ENCODE peak calls at places on chromosomes 16 and 17, in seven cellular contexts. I is SK-N-SH, N is mesothelial cell of epicardium, G is astrocyte of the spinal cord, A is adrenal gland, D is endodermal cell, P is body of pancreas. F is an unnamed sample.

GRCh38 chr16:11546522-11547485 is 39.9 kb downstream of the LITAF start:
- DNase-seq in P (no peak), G (peak), A (no peak), I (no peak), D (no peak), N (no peak), F (no peak)

GRCh38 chr16:27226476-27226875 is 23.1 kb downstream of the KDM8 start:
- DNase-seq in D (no peak), N (no peak), A (no peak), I (no peak), P (peak), G (no peak), F (no peak)

GRCh38 chr17:28367641-28368305 is 2.3 kb downstream of the VTN start:
- DNase-seq in N (no peak), P (no peak), G (no peak), D (no peak), I (no peak), A (no peak), F (no peak)

GRCh38 chr16:25051446-25052160 is 36.4 kb upstream of the ARHGAP17 start:
- DNase-seq in G (peak), I (no peak), N (no peak), A (no peak), P (no peak), D (peak), F (no peak)

GRCh38 chr17:44911133-44912001 is 3.9 kb downstream of the GFAP start:
- DNase-seq in D (peak), P (peak), A (peak), N (no peak), I (peak), G (peak), F (no peak)

GRCh38 chr16:86387461-86388440 is 122.6 kb upstream of the FOXF1 start:
- DNase-seq in D (no peak), I (no peak), A (no peak), P (no peak), G (peak), N (no peak), F (no peak)

GRCh38 chr17:31394544-31394943 is 3.1 kb downstream of the RAB11FIP4 start:
- DNase-seq in P (peak), A (peak), D (peak), G (peak), I (no peak), N (peak), F (peak)

GRCh38 chr17:48871551-48872351 is 20.8 kb upstream of the ATP5MC1 start:
- DNase-seq in G (no peak), P (peak), D (peak), N (no peak), A (peak), I (no peak), F (no peak)

GRCh38 chr17:46028969-46029565 is 30.0 kb downstream of the STH start:
- DNase-seq in P (no peak), I (no peak), A (no peak), G (no peak), D (no peak), N (no peak), F (no peak)

GRCh38 chr16:16877061-16877460 is 498.1 kb downstream of the NPIPA7 start:
- DNase-seq in G (no peak), N (no peak), D (no peak), I (no peak), A (no peak), P (no peak), F (no peak)

GRCh38 chr17:12618557-12618956 is 47.1 kb upstream of the MYOCD start:
- DNase-seq in I (no peak), N (no peak), D (no peak), P (no peak), A (no peak), G (peak), F (no peak)

GRCh38 chr17:11779906-11780305 is 181.6 kb downstream of the DNAH9 start:
- DNase-seq in N (no peak), P (no peak), I (no peak), A (no peak), G (no peak), D (no peak), F (no peak)

GRCh38 chr16:11256657-11257130 is 690 bp upstream of the SOCS1 start:
- DNase-seq in A (peak), N (no peak), P (peak), G (peak), I (peak), D (peak), F (no peak)

GRCh38 chr16:24721830-24722238 is 7.6 kb upstream of the TNRC6A start:
- DNase-seq in A (no peak), G (no peak), P (no peak), N (no peak), D (no peak), I (no peak), F (no peak)

GRCh38 chr17:75039238-75039637 is 7.5 kb downstream of the ATP5PD start:
- DNase-seq in P (no peak), A (no peak), N (no peak), G (no peak), D (no peak), I (no peak), F (no peak)

GRCh38 chr16:9268446-9268845 is 177.0 kb downstream of the HAPSTR1 start:
- DNase-seq in D (no peak), I (no peak), P (no peak), G (no peak), A (no peak), N (no peak), F (no peak)

GRCh38 chr16:28924399-28924761 is 658 bp downstream of the RABEP2 start:
- DNase-seq in I (no peak), G (no peak), N (no peak), A (no peak), D (no peak), P (no peak), F (no peak)

GRCh38 chr16:68668266-68668665 is 23.2 kb downstream of the CDH3 start:
- DNase-seq in G (no peak), I (no peak), P (no peak), A (no peak), D (no peak), N (no peak), F (no peak)

GRCh38 chr17:81959362-81960129 is 1.4 kb downstream of the NOTUM start:
- DNase-seq in G (no peak), N (peak), D (peak), A (peak), P (peak), I (peak), F (no peak)
- TF ChIP-seq CTCF in G (peak), N (peak), D (peak), A (no peak), P (peak), I (peak), F (peak)

GRCh38 chr17:40095944-40096791 is 4.2 kb downstream of the NR1D1 start:
- DNase-seq in N (no peak), A (peak), D (no peak), I (no peak), P (peak), G (no peak), F (no peak)
- TF ChIP-seq CTCF in N (no peak), A (no peak), D (no peak), I (no peak), P (no peak), G (no peak), F (no peak)

DNA sequence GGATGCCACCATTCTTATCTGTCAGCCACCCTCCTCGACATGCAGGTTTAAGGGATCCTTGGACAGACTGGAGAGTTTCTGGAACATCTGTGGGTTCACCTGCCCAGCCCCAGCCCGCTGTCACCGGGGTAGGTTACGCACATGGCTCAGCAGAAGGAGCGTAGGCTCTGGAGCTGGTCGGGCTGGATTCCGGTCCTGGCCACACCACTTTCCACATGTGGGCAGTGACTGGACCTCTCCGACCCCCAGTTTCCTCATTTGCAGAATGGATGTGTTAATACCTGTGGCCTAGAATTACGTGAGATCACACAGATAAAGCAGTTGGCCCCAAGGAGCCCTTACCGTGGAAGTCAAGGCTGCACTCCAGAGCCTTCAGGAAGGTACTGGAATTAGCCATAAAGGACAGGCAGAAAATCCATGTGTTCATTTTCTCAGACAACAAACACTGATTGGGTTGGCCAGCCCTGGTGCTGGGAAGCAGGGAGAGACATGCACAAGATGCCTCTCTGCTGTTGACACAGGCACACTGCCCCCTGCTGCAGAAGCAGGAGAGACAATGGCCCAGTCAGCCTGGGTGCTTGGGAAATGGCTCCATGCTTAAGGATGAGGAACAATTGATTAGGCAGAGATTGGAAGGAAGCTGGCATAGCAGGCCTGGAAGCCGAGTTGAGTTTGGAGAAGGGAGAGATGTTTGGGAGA is 58.8 kb downstream of the SF3B3 start:
- DNase-seq in A (no peak), D (peak), N (no peak), I (no peak), P (no peak), G (no peak), F (peak)
- TF ChIP-seq CTCF in A (no peak), D (peak), N (no peak), I (peak), P (no peak), G (peak), F (peak)

GRCh38 chr16:50539822-50540710 is 8.1 kb upstream of the NKD1 start:
- DNase-seq in P (no peak), D (peak), A (no peak), G (no peak), N (no peak), I (no peak), F (no peak)
- TF ChIP-seq CTCF in P (no peak), D (peak), A (no peak), G (no peak), N (no peak), I (no peak), F (no peak)

DNA sequence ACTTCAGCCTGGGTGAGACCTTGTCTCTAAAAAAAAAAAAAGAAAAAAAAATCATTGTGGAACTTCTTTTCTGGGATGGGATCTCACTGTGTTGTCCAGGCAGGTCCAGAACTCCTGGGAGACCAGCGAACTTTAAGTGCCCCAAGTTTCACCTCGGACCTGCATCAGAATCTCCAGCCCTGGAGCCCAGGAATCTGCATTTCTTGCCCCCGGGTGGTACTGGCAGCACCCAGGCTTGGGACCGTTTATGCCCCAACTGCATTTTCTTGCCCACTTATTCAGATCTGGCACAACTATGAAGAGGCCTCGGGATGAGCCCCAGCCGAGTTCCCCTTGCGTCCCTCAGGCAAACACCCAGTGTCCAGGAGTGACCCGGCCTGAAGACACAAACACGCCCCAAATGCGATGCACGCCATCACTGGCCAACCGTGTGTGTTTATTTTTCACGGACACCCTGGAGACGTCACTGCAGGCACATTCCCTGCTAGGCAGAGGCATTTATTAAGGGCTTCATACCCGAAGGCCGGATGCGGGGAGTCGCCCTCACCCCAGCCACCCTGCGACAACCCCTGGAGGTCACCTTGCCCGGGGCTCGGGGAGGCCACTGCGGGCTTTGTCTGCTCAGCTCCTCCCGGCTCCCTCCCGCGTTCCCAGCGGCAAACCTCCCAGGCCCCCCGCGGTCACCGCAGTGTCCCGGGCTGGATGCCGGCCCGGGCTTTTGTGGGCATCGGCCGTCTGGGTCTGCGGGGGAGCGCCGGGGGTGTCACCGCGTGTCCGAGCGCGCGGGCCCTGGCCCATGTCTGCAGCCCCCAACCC is 684 bp upstream of the SPIRE2 start:
- DNase-seq in N (no peak), P (peak), G (peak), D (peak), I (peak), A (peak), F (peak)
- TF ChIP-seq CTCF in N (no peak), P (no peak), G (no peak), D (no peak), I (no peak), A (no peak), F (no peak)

DNA sequence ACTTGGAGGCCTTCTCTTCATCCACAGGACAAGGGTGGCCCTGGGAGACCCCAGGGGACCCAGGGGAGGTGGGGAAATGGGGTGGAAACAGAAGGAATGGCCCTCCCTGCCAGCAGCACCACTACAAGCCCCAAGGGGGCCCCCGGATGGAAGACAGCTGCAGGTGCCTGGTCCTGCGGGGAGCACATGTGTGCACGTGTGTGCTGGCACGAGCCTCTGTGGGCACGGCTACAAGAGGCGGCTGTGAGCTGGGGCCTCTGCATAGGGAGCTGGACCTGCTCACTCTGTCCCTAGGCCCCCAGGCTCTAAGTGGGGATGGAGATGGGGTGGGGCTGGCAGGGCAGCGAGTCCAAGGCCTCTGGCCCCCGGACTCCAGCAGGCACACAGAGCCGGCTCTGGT is 13.2 kb upstream of the AATK start:
- DNase-seq in P (no peak), D (no peak), I (no peak), N (no peak), A (no peak), G (no peak), F (no peak)
- TF ChIP-seq CTCF in P (no peak), D (no peak), I (no peak), N (no peak), A (no peak), G (no peak), F (no peak)

DNA sequence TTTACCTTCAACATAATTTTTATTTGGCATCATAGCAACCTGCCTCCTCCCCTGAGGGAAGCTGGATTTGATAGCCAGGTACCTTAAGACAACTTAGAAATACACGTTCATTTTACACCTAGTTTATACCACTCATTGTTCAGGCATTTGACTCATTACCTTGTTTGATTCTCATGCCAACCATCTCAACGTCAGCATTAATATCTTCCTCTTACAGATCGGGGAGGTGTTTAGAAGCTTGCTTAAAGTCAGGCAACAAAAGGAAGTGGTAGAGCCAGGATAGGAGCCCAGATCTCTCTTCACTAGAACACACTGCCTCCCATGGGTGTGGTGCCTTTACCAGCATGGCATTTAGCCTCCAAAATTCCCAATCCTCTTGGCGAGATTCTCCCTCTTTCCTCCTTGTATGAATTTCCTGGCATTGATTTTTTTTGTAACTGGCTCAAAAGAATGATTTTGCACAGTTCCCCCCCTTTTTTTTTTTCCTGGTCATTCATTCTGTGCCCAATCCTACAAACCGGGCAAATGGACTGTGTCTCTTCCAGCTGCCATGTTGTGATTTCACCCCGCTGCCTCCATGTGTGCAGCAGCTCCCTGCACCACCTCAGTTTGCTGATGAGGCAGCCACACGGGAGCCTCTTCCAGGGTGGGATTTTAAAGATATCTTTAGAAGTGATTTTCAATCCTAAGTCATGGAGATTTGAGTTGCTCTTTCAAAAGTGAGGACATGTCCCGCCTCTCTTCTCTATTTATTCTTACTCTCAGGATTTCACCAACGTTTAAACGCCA is 383.6 kb downstream of the UTP18 start:
- DNase-seq in N (no peak), P (no peak), D (no peak), A (no peak), I (no peak), G (no peak), F (no peak)
- TF ChIP-seq CTCF in N (no peak), P (no peak), D (no peak), A (no peak), I (no peak), G (no peak), F (no peak)

GRCh38 chr17:72624652-72625051 is 467.8 kb downstream of the SLC39A11 start:
- DNase-seq in D (no peak), P (no peak), A (no peak), I (no peak), G (no peak), N (no peak), F (no peak)
- TF ChIP-seq CTCF in D (no peak), P (no peak), A (no peak), I (no peak), G (no peak), N (no peak), F (no peak)

GRCh38 chr17:78349831-78350631 is 9.8 kb downstream of the SOCS3 start:
- DNase-seq in A (no peak), P (no peak), G (no peak), N (no peak), I (no peak), D (no peak), F (no peak)
- TF ChIP-seq CTCF in A (no peak), P (no peak), G (no peak), N (no peak), I (peak), D (peak), F (no peak)

DNA sequence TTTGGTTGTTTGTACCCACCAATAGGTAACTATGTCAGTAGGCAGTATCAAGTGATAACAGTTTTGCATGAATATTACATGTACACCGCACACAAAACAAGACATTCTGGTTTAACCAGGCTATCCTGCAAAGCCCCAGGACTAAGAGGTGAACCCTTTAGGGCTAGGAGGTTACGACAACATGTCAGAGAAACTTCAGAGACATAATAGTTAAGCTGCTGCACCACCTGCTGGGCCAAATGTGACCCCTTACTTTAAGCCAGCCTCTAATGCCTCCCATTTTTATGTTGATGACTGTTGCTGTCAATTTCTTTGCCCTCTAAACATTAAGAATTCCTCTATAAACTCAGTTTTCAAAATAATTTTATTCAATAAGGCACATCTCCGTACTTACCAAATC is 15.4 kb downstream of the SRP68 start:
- DNase-seq in P (no peak), D (no peak), N (no peak), A (no peak), I (no peak), G (no peak), F (no peak)
- TF ChIP-seq CTCF in P (no peak), D (no peak), N (no peak), A (no peak), I (no peak), G (no peak), F (no peak)

F was measured in LNCaP clone FGC.